ENCODE peak calls at places on chromosome 1, in four cellular contexts. One of them, this sample, is unnamed.

GRCh38 chr1:182003025-182003725 is 58.3 kb downstream of the ZNF648 start:
- DNase-seq in H9: no peak
- DNase-seq in B cell: no peak
- DNase-seq in esophagus muscularis mucosa: no peak
- DNase-seq in this sample: no peak

GRCh38 chr1:198986442-198986841 is 347.6 kb downstream of the PTPRC start:
- DNase-seq in B cell: no peak
- DNase-seq in H9: no peak
- DNase-seq in esophagus muscularis mucosa: no peak
- DNase-seq in this sample: no peak

GRCh38 chr1:43542515-43543458 is 12.1 kb downstream of the PTPRF start:
- DNase-seq in B cell: no peak
- DNase-seq in esophagus muscularis mucosa: no peak
- DNase-seq in H9: no peak
- DNase-seq in this sample: no peak

GRCh38 chr1:72278461-72278860 is 3.9 kb downstream of the NEGR1 start:
- DNase-seq in H9: no peak
- DNase-seq in B cell: no peak
- DNase-seq in esophagus muscularis mucosa: no peak
- DNase-seq in this sample: no peak

GRCh38 chr1:33684346-33685122 is 179.3 kb upstream of the HMGB4 start:
- DNase-seq in B cell: no peak
- DNase-seq in H9: no peak
- DNase-seq in esophagus muscularis mucosa: peak; percentile 70
- DNase-seq in this sample: no peak

GRCh38 chr1:89354210-89354609 is 9.6 kb upstream of the GBP6 start:
- DNase-seq in esophagus muscularis mucosa: no peak
- DNase-seq in H9: no peak
- DNase-seq in B cell: no peak
- DNase-seq in this sample: no peak

GRCh38 chr1:8848663-8849386 is 29.7 kb downstream of the ENO1 start:
- DNase-seq in esophagus muscularis mucosa: peak; percentile 94
- DNase-seq in H9: peak; percentile 90
- DNase-seq in B cell: peak; percentile 90
- DNase-seq in this sample: peak; percentile 92

GRCh38 chr1:42379794-42380616 is 587 bp upstream of the RIMKLA start:
- DNase-seq in B cell: peak; percentile 23
- DNase-seq in H9: peak; percentile 59
- DNase-seq in esophagus muscularis mucosa: no peak
- DNase-seq in this sample: peak; percentile 14

GRCh38 chr1:3658231-3658615 is 5.9 kb downstream of the TP73 start:
- DNase-seq in H9: no peak
- DNase-seq in esophagus muscularis mucosa: no peak
- DNase-seq in B cell: no peak
- DNase-seq in this sample: no peak

GRCh38 chr1:12244078-12244477 is 14.2 kb downstream of the VPS13D start:
- DNase-seq in H9: no peak
- DNase-seq in esophagus muscularis mucosa: no peak
- DNase-seq in B cell: peak; percentile 28
- DNase-seq in this sample: no peak

GRCh38 chr1:200885564-200886402 is 8.9 kb upstream of the INAVA start:
- DNase-seq in B cell: no peak
- DNase-seq in H9: no peak
- DNase-seq in esophagus muscularis mucosa: no peak
- DNase-seq in this sample: no peak

GRCh38 chr1:186984959-186985358 is 156.2 kb downstream of the PLA2G4A start:
- DNase-seq in B cell: no peak
- DNase-seq in H9: peak; percentile 49
- DNase-seq in esophagus muscularis mucosa: no peak
- DNase-seq in this sample: no peak

GRCh38 chr1:42777860-42778259 is 6.9 kb upstream of the TMEM269 start:
- DNase-seq in H9: no peak
- DNase-seq in esophagus muscularis mucosa: no peak
- DNase-seq in B cell: peak; percentile 53
- DNase-seq in this sample: peak; percentile 38

GRCh38 chr1:11537854-11538591 is 59.1 kb downstream of the DISP3 start:
- DNase-seq in B cell: no peak
- DNase-seq in H9: no peak
- DNase-seq in esophagus muscularis mucosa: no peak
- DNase-seq in this sample: no peak

GRCh38 chr1:182080955-182081582 is 19.6 kb upstream of the ZNF648 start:
- DNase-seq in esophagus muscularis mucosa: no peak
- DNase-seq in B cell: no peak
- DNase-seq in H9: peak; percentile 49
- DNase-seq in this sample: peak; percentile 30

GRCh38 chr1:64875101-64875500 is 91.2 kb downstream of the JAK1 start:
- DNase-seq in B cell: no peak
- DNase-seq in esophagus muscularis mucosa: no peak
- DNase-seq in H9: no peak
- DNase-seq in this sample: no peak

GRCh38 chr1:70528591-70529333 is 117.7 kb downstream of the CTH start:
- DNase-seq in B cell: no peak
- DNase-seq in esophagus muscularis mucosa: no peak
- DNase-seq in H9: peak; percentile 69
- DNase-seq in this sample: peak; percentile 40

GRCh38 chr1:107138767-107139445 is 1.9 kb upstream of the NTNG1 start:
- DNase-seq in H9: no peak
- DNase-seq in esophagus muscularis mucosa: no peak
- DNase-seq in B cell: no peak
- DNase-seq in this sample: no peak

GRCh38 chr1:9275567-9276034 is 17.1 kb upstream of the SPSB1 start:
- DNase-seq in H9: no peak
- DNase-seq in B cell: no peak
- DNase-seq in esophagus muscularis mucosa: no peak
- DNase-seq in this sample: no peak

GRCh38 chr1:237012789-237013383 is 8.6 kb upstream of the MT1HL1 start:
- DNase-seq in esophagus muscularis mucosa: no peak
- DNase-seq in B cell: no peak
- DNase-seq in H9: no peak
- DNase-seq in this sample: no peak

GRCh38 chr1:202349263-202349928 is 897 bp downstream of the PPP1R12B start:
- DNase-seq in H9: no peak
- DNase-seq in B cell: no peak
- DNase-seq in esophagus muscularis mucosa: no peak
- DNase-seq in this sample: no peak

GRCh38 chr1:187471555-187471954 is 642.8 kb downstream of the PLA2G4A start:
- DNase-seq in esophagus muscularis mucosa: no peak
- DNase-seq in H9: no peak
- DNase-seq in B cell: no peak
- DNase-seq in this sample: no peak

DNA sequence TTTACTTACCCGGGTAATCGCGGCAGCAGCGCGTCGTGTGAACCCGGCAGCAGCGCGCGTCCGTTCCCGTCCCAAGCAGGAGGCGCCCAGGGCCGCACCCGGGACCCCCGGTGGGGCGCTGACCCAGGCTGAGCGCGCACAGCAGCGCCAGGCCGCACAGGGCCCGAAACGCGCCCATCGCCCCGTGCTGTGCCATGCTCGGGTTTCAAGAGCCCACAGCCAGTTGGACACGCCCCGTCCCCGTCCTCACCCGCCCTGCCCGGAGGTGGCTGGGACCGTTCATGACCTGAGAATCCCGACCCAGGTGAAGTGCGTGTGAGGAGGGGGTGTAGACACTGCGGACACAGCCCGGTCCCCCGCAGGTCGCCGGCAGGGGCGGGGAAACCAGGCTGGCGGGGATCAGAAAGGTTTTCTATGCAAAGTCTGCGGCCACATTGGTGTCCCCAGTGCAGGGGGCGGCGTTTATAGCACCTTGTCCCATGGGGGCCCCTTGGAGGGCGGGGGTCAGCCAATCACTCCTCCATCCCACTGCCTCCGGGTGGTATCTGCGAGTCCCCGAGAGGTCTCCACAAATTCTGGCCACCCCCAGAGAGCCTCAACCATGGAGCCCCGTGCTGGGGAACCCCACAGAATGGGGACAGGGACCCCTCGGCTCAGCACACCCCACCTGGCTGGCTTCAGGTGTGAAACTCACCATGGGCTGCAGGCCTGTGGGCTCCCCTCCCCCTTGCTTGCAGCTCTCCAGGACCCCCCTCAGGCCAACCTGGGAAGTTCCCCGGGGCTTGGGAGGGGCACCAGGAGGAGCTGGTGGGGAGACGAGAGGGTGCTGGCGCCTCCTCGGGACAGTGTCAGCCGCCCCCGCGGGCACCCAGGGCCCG is at the start of gene TNFRSF18:
- DNase-seq in esophagus muscularis mucosa: no peak
- DNase-seq in H9: peak; percentile 76
- DNase-seq in B cell: peak; percentile 76
- DNase-seq in this sample: peak; percentile 65
- TF ChIP-seq CTCF in esophagus muscularis mucosa: no peak
- TF ChIP-seq CTCF in H9: peak; percentile 26
- TF ChIP-seq CTCF in B cell: no peak
- TF ChIP-seq CTCF in this sample: no peak

DNA sequence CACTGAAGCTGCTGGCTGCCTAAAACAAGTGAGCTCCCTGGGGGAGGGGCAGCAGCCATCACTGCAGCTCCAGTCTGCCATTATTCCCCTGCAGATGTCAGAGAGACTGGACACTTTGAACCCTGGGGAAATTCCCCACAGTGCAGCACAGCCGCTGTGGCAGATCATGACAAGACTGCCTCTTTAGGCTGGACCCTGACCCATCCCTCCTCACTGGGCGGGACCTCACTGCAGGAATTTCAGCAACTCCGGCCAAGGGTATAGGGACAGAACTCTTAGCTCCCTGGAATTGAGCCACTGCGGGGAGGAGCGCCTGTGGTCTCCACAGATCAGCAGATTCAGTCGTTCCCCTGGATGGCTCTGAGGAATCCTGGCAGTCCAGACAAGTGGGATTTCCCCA is 964.6 kb downstream of the BRINP3 start:
- DNase-seq in esophagus muscularis mucosa: no peak
- DNase-seq in H9: peak; percentile 28
- DNase-seq in B cell: no peak
- DNase-seq in this sample: no peak
- TF ChIP-seq CTCF in esophagus muscularis mucosa: no peak
- TF ChIP-seq CTCF in H9: no peak
- TF ChIP-seq CTCF in B cell: no peak
- TF ChIP-seq CTCF in this sample: no peak

DNA sequence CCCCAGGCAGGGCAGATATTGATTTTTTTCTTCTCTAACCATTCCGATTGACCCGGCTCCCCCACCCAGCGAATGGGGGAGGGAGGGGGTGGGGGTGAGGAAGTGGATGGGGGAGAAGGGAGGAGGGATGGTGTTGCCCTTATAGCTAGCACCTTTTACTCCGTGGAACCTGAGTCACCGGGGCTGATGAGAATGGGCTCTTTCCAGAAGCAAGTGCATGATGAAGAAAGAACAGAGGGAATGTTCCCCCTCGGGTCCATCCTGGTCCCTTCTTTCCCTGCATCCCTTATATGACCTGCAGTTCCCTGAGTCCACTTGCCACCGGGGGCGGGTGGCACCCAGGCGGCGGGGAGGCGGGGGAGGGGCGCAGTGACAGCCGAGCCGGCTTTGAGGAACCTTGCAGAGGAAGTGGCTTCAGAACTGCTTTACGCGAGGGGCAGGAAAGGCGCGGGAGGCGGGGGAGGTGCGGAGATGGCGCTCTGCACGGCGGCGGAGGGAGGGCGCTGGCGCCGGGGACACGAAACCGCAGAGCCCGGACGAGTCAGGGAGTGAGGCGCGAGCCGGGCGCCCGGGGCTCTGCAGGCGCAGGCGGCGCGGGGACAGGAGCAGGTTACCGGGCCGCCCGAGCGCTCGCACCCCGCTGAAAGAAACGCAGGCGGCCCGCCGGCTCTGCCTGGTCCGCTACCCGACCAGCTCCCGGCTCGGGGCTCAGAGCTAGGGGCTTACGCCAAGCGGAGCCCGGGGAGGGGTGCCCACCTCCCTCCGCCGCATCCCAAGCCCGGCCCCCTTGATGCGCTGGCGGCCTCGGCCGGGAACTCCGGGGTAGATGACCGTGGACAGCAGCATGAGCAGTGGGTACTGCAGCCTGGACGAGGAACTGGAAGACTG is 49.7 kb downstream of the RASSF5 start:
- DNase-seq in esophagus muscularis mucosa: peak; percentile 96
- DNase-seq in H9: peak; percentile 70
- DNase-seq in B cell: peak; percentile 83
- DNase-seq in this sample: peak; percentile 85
- TF ChIP-seq CTCF in esophagus muscularis mucosa: no peak
- TF ChIP-seq CTCF in H9: no peak
- TF ChIP-seq CTCF in B cell: no peak
- TF ChIP-seq CTCF in this sample: no peak

DNA sequence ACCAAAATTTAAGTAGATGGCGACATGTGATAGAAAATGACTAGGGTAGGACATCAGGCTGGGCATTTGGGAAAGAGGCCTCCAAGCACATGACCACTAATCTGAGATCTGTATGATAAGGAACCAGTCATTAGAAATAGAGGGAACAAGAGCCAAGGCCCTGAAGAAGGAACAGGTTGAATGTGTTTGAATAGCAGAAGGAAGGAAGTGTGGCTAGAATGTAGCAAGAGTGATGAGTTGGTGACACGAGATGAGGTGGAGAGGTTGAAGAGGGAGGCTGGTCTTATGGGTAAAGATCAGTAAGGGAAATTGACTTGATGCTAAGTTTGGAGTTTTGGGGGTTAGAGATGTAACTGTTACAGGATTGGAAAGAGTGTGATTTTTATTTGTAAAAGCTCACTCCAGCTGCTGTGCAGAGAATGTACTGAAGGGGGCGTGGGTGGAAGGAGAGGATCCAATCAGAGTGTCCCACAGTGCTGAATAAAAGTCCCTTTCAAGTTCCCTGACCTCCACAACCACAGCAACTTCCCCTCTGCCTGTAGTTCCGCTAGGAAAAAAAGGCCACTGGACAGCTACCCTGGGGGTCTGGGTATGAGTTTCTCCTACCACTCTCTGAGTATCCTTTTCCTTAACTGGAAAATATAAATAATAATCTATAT is 295.0 kb downstream of the OMA1 start:
- DNase-seq in H9: peak; percentile 51
- DNase-seq in esophagus muscularis mucosa: no peak
- DNase-seq in B cell: no peak
- DNase-seq in this sample: peak; percentile 43
- TF ChIP-seq CTCF in H9: peak; percentile 65
- TF ChIP-seq CTCF in esophagus muscularis mucosa: no peak
- TF ChIP-seq CTCF in B cell: no peak
- TF ChIP-seq CTCF in this sample: peak; percentile 34

GRCh38 chr1:168369655-168370054 is 89.0 kb downstream of the TBX19 start:
- DNase-seq in esophagus muscularis mucosa: peak; percentile 57
- DNase-seq in H9: no peak
- DNase-seq in B cell: no peak
- DNase-seq in this sample: no peak

GRCh38 chr1:168362991-168363390 is 82.3 kb downstream of the TBX19 start:
- DNase-seq in esophagus muscularis mucosa: no peak
- DNase-seq in H9: no peak
- DNase-seq in B cell: no peak
- DNase-seq in this sample: no peak

GRCh38 chr1:168361252-168361651 is 80.6 kb downstream of the TBX19 start:
- DNase-seq in B cell: no peak
- DNase-seq in esophagus muscularis mucosa: peak; percentile 47
- DNase-seq in H9: no peak
- DNase-seq in this sample: no peak

GRCh38 chr1:168368131-168368530 is 87.5 kb downstream of the TBX19 start:
- DNase-seq in H9: no peak
- DNase-seq in esophagus muscularis mucosa: no peak
- DNase-seq in B cell: no peak
- DNase-seq in this sample: no peak

GRCh38 chr1:168365719-168366474 is 85.2 kb downstream of the TBX19 start:
- DNase-seq in H9: no peak
- DNase-seq in esophagus muscularis mucosa: no peak
- DNase-seq in B cell: no peak
- DNase-seq in this sample: no peak
- TF ChIP-seq CTCF in H9: peak; percentile 50
- TF ChIP-seq CTCF in esophagus muscularis mucosa: no peak
- TF ChIP-seq CTCF in B cell: no peak
- TF ChIP-seq CTCF in this sample: no peak

This sample was measured in nephron progenitor cell.